ENCODE peak calls at places on chromosomes 1 and 21, in four cellular contexts. I, J, H and B are unnamed samples.

GRCh38 chr1:183040600-183040999 is 17.4 kb downstream of the LAMC1 start:
- DNase-seq in I (no peak), J (no peak), H (no peak), B (no peak)

GRCh38 chr1:19476440-19477190 is 8.7 kb downstream of the CAPZB start:
- DNase-seq in I (no peak), J (peak), H (no peak), B (no peak)

GRCh38 chr21:40531421-40531820 is 315.5 kb downstream of the DSCAM start:
- DNase-seq in I (no peak), J (no peak), H (no peak), B (no peak)

GRCh38 chr1:167312871-167313270 is 92.2 kb downstream of the POU2F1 start:
- DNase-seq in I (no peak), J (no peak), H (no peak), B (no peak)

GRCh38 chr1:33378976-33379375 is 51.9 kb downstream of the PHC2 start:
- DNase-seq in I (no peak), J (no peak), H (no peak), B (no peak)

GRCh38 chr1:22107126-22107525 is 35.8 kb downstream of the WNT4 start:
- DNase-seq in I (no peak), J (no peak), H (no peak), B (no peak)

GRCh38 chr21:42254631-42255030 is 35.7 kb downstream of the ABCG1 start:
- DNase-seq in I (no peak), J (no peak), H (no peak), B (no peak)

GRCh38 chr1:221845650-221846371 is 103.9 kb upstream of the DUSP10 start:
- DNase-seq in I (no peak), J (peak), H (peak), B (no peak)

GRCh38 chr1:106515375-106515774 is 541.1 kb upstream of the PRMT6 start:
- DNase-seq in I (no peak), J (no peak), H (no peak), B (no peak)

GRCh38 chr1:17307946-17308345 is at the start of gene PADI4:
- DNase-seq in I (no peak), J (no peak), H (no peak), B (no peak)

GRCh38 chr1:111538343-111539035 is 35.1 kb upstream of the ADORA3 start:
- DNase-seq in I (no peak), J (peak), H (no peak), B (no peak)

GRCh38 chr1:204348197-204348596 is 11.5 kb downstream of the PLEKHA6 start:
- DNase-seq in I (no peak), J (no peak), H (no peak), B (no peak)

GRCh38 chr1:195520757-195521156 is 1087.5 kb downstream of the KCNT2 start:
- DNase-seq in I (no peak), J (no peak), H (no peak), B (no peak)

GRCh38 chr21:33198346-33199135 is 31.2 kb upstream of the IFNAR2 start:
- DNase-seq in I (no peak), J (peak), H (peak), B (no peak)

GRCh38 chr1:230632273-230632873 is 9.9 kb upstream of the COG2 start:
- DNase-seq in I (no peak), J (peak), H (no peak), B (peak)

GRCh38 chr1:48608882-48609281 is 136.9 kb upstream of the SPATA6 start:
- DNase-seq in I (no peak), J (no peak), H (no peak), B (no peak)
- TF ChIP-seq CTCF in I (no peak), J (no peak), H (no peak), B (no peak)

GRCh38 chr1:13763264-13763663 is 63.3 kb downstream of the PRDM2 start:
- DNase-seq in I (no peak), J (no peak), H (no peak), B (no peak)

GRCh38 chr1:13764933-13765332 is 64.9 kb downstream of the PRDM2 start:
- DNase-seq in I (no peak), J (no peak), H (no peak), B (no peak)

GRCh38 chr1:13763991-13764390 is 64.0 kb downstream of the PRDM2 start:
- DNase-seq in I (no peak), J (no peak), H (no peak), B (no peak)

GRCh38 chr1:13762642-13763041 is 62.7 kb downstream of the PRDM2 start:
- DNase-seq in I (no peak), J (no peak), H (no peak), B (no peak)

GRCh38 chr1:13764533-13764932 is 64.5 kb downstream of the PRDM2 start:
- DNase-seq in I (no peak), J (peak), H (no peak), B (no peak)
- TF ChIP-seq CTCF in I (no peak), J (no peak), H (no peak), B (no peak)

DNA sequence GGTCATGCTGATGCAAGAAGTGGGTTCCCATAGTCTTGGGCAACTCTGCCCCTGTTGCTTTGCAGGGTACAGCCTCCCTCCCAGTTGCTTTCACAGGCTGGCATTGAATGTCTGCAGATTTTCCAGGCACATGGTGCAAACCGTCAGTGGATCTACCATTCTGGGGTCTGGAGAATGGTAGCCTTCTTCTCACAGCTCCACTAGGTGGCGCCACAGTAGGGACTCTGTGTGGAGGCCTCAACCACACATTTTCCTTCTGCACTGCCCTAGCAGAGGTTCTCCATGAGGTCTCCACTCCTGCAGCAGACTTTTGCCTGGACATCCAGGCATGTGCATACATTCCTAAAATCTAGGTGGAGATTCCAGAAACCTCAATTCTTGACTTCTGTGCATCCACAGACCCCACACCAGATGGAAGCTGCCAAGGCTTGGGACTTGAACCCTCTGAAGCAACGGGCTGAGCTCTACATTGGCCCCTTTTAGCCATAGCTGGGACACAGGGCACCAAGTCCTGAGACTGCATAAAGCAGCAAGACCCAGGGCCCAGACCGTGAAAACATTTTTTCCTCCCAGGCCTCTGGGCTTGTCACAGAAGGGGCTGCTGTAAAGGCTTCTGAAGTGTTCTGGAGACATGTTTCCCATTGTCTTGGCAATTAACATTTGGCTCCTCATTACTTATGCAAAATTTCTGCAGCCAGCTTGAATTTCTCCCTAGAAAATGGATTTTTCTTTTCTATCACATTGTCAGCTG is 466.2 kb upstream of the PBX1 start:
- DNase-seq in I (no peak), J (peak), H (no peak), B (no peak)
- TF ChIP-seq CTCF in I (no peak), J (peak), H (peak), B (peak)

GRCh38 chr21:30166705-30167104 is at the start of gene CLDN17:
- DNase-seq in I (no peak), J (no peak), H (no peak), B (no peak)

GRCh38 chr21:30166171-30166570 is 434 bp downstream of the CLDN17 start:
- DNase-seq in I (no peak), J (no peak), H (no peak), B (no peak)

GRCh38 chr21:30168086-30168485 is 1.5 kb upstream of the CLDN17 start:
- DNase-seq in I (no peak), J (no peak), H (no peak), B (no peak)

GRCh38 chr21:30164796-30165195 is 1.8 kb downstream of the CLDN17 start:
- DNase-seq in I (no peak), J (no peak), H (no peak), B (no peak)
- TF ChIP-seq CTCF in I (no peak), J (no peak), H (no peak), B (no peak)

GRCh38 chr21:43850728-43851295 is 14.2 kb upstream of the AGPAT3 start:
- DNase-seq in I (no peak), J (no peak), H (no peak), B (no peak)
- TF ChIP-seq CTCF in I (no peak), J (no peak), H (no peak), B (no peak)

GRCh38 chr1:3519301-3519885 is 64.9 kb downstream of the ARHGEF16 start:
- DNase-seq in I (no peak), J (no peak), H (no peak), B (no peak)
- TF ChIP-seq CTCF in I (no peak), J (no peak), H (no peak), B (no peak)

DNA sequence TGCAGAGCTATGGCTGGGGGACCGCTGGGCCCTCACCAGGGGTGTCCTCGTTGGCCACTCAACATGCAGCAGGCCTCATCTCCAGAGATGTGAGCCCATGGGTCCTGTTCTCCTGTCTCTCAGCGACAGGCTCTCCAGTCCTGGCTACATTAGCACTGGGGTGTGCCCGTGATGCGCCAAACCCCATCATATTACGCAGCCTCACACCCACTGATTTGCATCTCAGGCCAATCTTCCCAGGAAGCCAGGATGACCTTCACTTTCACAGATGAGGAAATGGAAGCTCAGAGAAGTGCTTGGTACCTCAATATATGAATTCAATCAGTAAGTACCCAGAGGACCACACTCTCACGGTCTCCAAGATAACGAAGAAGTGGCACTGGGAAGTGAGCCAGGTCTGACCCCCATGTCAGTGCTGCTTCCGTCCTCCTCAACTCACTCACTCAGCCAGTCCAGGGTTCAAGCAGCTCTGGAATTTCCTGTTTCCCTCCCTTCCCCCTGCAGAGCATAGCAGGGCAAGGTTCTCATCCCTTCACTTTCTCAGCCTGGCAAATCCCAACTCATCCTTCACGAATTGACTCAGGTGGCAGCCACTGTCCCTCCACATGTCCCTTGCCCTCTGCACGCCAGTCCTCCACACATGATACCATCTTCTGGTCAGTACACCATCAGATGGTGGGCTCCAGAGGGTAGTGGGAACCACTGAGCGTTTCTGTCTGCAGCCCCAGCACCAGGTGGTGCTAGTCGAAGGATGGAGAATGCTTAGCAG is 28.9 kb upstream of the EVA1B start:
- DNase-seq in I (no peak), J (peak), H (no peak), B (no peak)
- TF ChIP-seq CTCF in I (no peak), J (no peak), H (no peak), B (no peak)